ENCODE peak calls at places on chromosomes 7 and 10, in six cellular contexts. N is astrocyte of the cerebellum, R is cardiac muscle cell, K is WERI-Rb-1, Q is fibroblast of pulmonary artery, T is choroid plexus epithelial cell. W is an unnamed sample.

GRCh38 chr10:13528875-13529713 is at the start of gene BEND7:
- DNase-seq in R (peak), T (no peak), Q (peak), N (no peak), K (peak), W (no peak)

GRCh38 chr7:34109936-34110626 is 204.7 kb downstream of the BMPER start:
- DNase-seq in N (no peak), R (peak), Q (peak), T (no peak), K (no peak), W (no peak)

GRCh38 chr10:110407301-110408170 is 90.2 kb upstream of the DUSP5 start:
- DNase-seq in N (no peak), Q (no peak), K (no peak), R (no peak), T (no peak), W (no peak)

GRCh38 chr10:78778446-78779338 is 290.1 kb upstream of the ZMIZ1 start:
- DNase-seq in R (no peak), N (no peak), T (no peak), Q (no peak), K (no peak), W (no peak)

GRCh38 chr10:51369903-51370302 is 295.6 kb downstream of the PRKG1 start:
- DNase-seq in T (peak), K (no peak), R (peak), N (no peak), Q (peak), W (no peak)

GRCh38 chr7:132618956-132619305 is 42.7 kb upstream of the PLXNA4 start:
- DNase-seq in Q (peak), R (peak), N (no peak), K (no peak), T (peak), W (no peak)

GRCh38 chr7:47962262-47962661 is 14.0 kb upstream of the PKD1L1 start:
- DNase-seq in R (no peak), N (no peak), K (no peak), Q (no peak), T (no peak), W (no peak)

GRCh38 chr10:133336131-133337078 is at the start of gene CALY:
- DNase-seq in K (peak), T (no peak), R (no peak), Q (no peak), N (no peak), W (no peak)

GRCh38 chr10:71033396-71033980 is 145.1 kb upstream of the PCBD1 start:
- DNase-seq in T (no peak), K (no peak), Q (no peak), N (no peak), R (no peak), W (no peak)

GRCh38 chr10:127527320-127527719 is 21.8 kb upstream of the NPS start:
- DNase-seq in T (no peak), Q (no peak), K (no peak), R (no peak), N (no peak), W (no peak)

GRCh38 chr10:127525686-127526085 is 23.4 kb upstream of the NPS start:
- DNase-seq in K (peak), Q (no peak), R (no peak), N (no peak), T (no peak), W (no peak)

GRCh38 chr10:127524869-127525268 is 24.2 kb upstream of the NPS start:
- DNase-seq in N (no peak), Q (no peak), K (no peak), T (no peak), R (no peak), W (no peak)

GRCh38 chr10:127522298-127522697 is 26.8 kb upstream of the NPS start:
- DNase-seq in R (no peak), T (no peak), K (no peak), Q (no peak), N (no peak), W (no peak)

DNA sequence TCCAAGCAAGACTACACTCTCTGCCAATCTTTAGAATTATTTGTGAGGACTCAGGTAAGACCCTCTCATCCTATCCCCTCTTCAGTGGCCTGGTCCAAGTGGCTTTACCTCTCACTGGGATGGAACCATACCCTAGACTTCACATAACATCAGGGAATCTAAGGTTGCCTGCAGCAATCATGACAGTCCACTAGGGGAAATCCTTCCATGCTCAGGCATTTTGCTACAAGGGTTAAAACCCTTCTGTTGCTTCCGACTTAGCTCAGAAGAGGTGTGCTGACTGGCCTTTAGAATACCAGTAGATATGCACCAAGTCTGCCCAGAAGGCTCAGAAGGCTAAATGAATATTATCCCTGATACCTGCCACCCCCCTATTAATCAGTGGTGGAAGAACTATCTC is 24.9 kb upstream of the NPS start:
- DNase-seq in R (no peak), Q (no peak), N (no peak), T (no peak), K (peak), W (no peak)
- TF ChIP-seq CTCF in R (no peak), Q (no peak), N (no peak), T (peak), K (peak), W (peak)

GRCh38 chr7:91632948-91633519 is 247.5 kb downstream of the MTERF1 start:
- DNase-seq in Q (no peak), N (no peak), K (no peak), R (no peak), T (no peak), W (no peak)

GRCh38 chr7:91632234-91632947 is 248.1 kb downstream of the MTERF1 start:
- DNase-seq in N (no peak), K (no peak), T (no peak), R (no peak), Q (no peak), W (no peak)

GRCh38 chr7:91634485-91635177 is 245.9 kb downstream of the MTERF1 start:
- DNase-seq in R (no peak), Q (no peak), N (no peak), K (no peak), T (no peak), W (no peak)

GRCh38 chr7:91636728-91637127 is 243.8 kb downstream of the MTERF1 start:
- DNase-seq in Q (no peak), N (no peak), R (no peak), K (no peak), T (no peak), W (no peak)

DNA sequence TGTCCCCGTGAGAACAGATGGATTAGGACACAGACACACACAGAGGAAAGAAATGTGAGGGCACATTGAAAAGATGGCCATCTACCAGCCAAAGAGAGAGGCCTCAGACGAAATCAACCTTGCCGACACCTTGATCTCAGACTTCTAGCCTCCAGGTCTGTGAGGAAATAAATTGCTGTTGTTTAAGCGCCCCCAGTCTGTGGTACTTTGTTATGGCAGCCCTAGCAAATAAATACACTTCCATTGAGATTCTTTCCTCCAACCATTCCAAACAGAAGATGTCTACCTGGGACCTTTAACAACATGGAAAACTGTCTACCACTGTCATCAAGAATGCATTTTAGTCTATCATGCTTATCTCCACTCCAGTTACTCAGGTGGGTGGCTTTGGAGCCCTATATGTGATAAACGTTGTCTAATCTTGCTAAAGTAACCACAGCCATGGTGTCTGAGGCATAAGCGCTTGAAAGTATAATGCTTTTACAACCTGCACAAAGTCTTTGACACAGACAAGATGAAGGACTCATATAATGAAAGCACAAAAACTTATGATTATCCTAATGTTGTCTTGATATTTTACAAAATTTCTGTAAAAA is 244.3 kb downstream of the MTERF1 start:
- DNase-seq in K (peak), N (peak), T (peak), Q (peak), R (peak), W (no peak)
- TF ChIP-seq CTCF in K (peak), N (peak), T (peak), Q (peak), R (peak), W (peak)

GRCh38 chr7:49247759-49248158 is 323.4 kb downstream of the CDC14C start:
- DNase-seq in Q (no peak), T (no peak), N (no peak), R (no peak), K (no peak), W (no peak)

GRCh38 chr7:49245062-49245461 is 320.7 kb downstream of the CDC14C start:
- DNase-seq in N (no peak), Q (no peak), T (no peak), K (no peak), R (no peak), W (no peak)

GRCh38 chr7:49244543-49244942 is 320.2 kb downstream of the CDC14C start:
- DNase-seq in K (no peak), R (no peak), N (no peak), Q (no peak), T (no peak), W (no peak)

DNA sequence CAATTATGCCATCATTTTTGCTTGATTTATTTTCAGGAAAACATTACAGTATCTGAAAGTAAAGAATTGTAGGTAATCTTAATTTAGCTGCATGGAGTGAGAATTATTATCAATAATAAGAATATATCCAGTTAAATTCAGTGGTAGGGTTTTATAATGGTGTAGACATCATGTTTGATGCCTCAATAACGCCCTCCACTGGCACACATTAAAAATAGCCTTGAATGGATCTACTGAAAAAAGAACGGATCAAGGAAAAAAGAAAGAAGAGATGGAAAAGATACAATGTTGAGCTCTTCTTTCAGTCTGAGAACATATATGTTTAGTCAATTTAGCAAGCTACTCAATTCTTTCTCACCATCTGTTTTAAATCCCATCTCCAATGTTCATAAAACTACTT is 319.2 kb downstream of the CDC14C start:
- DNase-seq in K (no peak), T (no peak), R (no peak), Q (no peak), N (no peak), W (no peak)
- TF ChIP-seq CTCF in K (peak), T (no peak), R (no peak), Q (no peak), N (no peak), W (peak)

DNA sequence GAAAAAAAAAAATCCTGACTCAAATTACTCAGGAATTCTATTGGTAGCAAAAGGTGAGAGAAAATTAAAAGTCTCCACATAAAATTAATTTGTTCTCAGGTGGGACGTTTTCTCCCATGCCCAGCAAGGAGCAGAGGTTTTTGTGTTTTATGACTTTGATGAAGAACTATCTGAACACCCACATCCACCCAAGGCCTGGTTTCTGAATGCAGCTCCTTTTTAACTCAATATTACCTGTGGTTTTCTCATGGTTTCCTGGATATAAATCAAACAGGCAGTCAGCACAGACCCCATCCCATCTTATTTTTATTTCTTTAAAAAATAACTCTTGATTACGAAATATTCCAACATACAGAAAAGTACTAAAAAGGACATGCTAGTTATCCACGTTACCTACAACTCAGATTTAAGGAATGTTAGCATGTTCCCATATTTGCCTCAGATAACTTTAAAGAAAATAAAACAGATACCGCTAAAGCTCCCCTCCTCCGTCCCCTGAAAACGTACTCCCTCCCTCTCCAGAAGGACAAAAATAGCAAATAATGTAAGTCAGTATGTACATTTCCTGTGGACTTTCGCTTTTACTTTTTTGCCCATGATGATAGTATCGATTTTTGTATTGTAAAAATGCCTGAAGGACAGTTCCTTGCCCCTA is 43.4 kb downstream of the GLI3 start:
- DNase-seq in T (peak), Q (peak), K (no peak), N (no peak), R (peak), W (no peak)
- TF ChIP-seq CTCF in T (no peak), Q (no peak), K (no peak), N (no peak), R (no peak), W (no peak)

W was measured in epithelial cell of proximal tubule.